ENCODE peak calls at places on chromosomes 1 and 21, in six cellular contexts. A, Y, Q, D, I and V are unnamed samples.

GRCh38 chr1:41639332-41639936 is 155.0 kb upstream of the EDN2 start:
- DNase-seq in D (no peak), A (no peak), I (no peak), Y (no peak), Q (no peak), V (no peak)

GRCh38 chr1:180026556-180026955 is 71.9 kb downstream of the CEP350 start:
- DNase-seq in D (no peak), Q (no peak), A (no peak), Y (no peak), I (no peak), V (no peak)

GRCh38 chr1:55064071-55064581 is 24.8 kb downstream of the PCSK9 start:
- DNase-seq in Q (no peak), Y (no peak), A (no peak), I (no peak), D (no peak), V (no peak)

GRCh38 chr21:34794686-34795085 is 125.9 kb downstream of the CLIC6 start:
- DNase-seq in Y (no peak), Q (no peak), D (no peak), I (no peak), A (no peak), V (no peak)

GRCh38 chr1:39220900-39221870 is 16.7 kb downstream of the MACF1 start:
- DNase-seq in Q (no peak), Y (no peak), A (no peak), I (no peak), D (no peak), V (no peak)

GRCh38 chr1:149963358-149963757 is 26.7 kb upstream of the MTMR11 start:
- DNase-seq in Y (no peak), D (no peak), I (no peak), A (no peak), Q (no peak), V (no peak)

GRCh38 chr1:27099904-27100796 is 54.8 kb downstream of the SLC9A1 start:
- DNase-seq in I (no peak), D (no peak), Q (peak), A (peak), Y (peak), V (no peak)

GRCh38 chr1:188314557-188315137 is 1485.9 kb downstream of the PLA2G4A start:
- DNase-seq in D (no peak), A (no peak), I (no peak), Y (no peak), Q (no peak), V (no peak)

GRCh38 chr1:152153996-152154395 is 5.0 kb downstream of the RPTN start:
- DNase-seq in A (no peak), I (no peak), Q (no peak), Y (no peak), D (no peak), V (no peak)

GRCh38 chr21:33360871-33361602 is 36.3 kb downstream of the IFNAR1 start:
- DNase-seq in I (peak), Q (peak), Y (peak), A (peak), D (peak), V (peak)

GRCh38 chr21:33364830-33365229 is 38.4 kb upstream of the IFNGR2 start:
- DNase-seq in A (no peak), D (no peak), I (no peak), Y (no peak), Q (no peak), V (no peak)

GRCh38 chr21:33359446-33359845 is 34.7 kb downstream of the IFNAR1 start:
- DNase-seq in A (no peak), Q (no peak), Y (no peak), D (no peak), I (no peak), V (no peak)

GRCh38 chr21:33360281-33360680 is 35.5 kb downstream of the IFNAR1 start:
- DNase-seq in Q (no peak), A (no peak), D (no peak), Y (peak), I (no peak), V (no peak)

DNA sequence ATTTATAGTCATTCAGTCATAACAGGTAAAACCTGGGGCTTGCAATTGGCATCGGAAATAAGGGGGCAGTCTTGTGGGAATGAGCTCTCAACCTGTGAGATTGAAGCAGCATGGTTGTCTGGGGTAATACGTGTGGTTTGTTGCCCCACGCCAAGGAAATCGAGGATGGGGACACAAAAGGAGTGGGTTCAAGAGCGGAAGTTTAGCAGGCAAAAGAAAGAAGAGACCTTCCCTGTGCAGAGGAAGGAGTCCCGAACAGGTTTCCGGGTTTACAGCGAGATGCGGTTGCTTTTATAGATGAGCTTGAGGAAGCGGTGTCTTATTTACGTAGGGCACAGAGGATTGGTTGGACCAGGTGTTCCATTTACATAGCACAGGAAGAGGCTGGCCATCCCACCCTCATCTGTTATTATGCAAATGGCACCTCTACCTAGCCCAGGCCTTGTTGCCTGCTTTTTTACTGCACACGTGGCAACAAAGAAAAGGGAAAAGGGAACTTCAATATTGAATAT is 37.3 kb downstream of the IFNAR1 start:
- DNase-seq in D (no peak), A (no peak), Y (no peak), I (no peak), Q (no peak), V (no peak)
- TF ChIP-seq POLR2A in D (peak), A (peak), Y (no peak), I (peak), Q (no peak), V (peak)

GRCh38 chr1:1360511-1361169 is 2.3 kb upstream of the MXRA8 start:
- DNase-seq in Q (peak), A (peak), Y (peak), D (no peak), I (no peak), V (no peak)
- TF ChIP-seq POLR2A in Q (no peak), A (no peak), Y (no peak), D (no peak), I (no peak), V (no peak)

GRCh38 chr1:156497078-156497742 is 3.4 kb downstream of the MEF2D start:
- DNase-seq in I (no peak), Y (peak), D (no peak), Q (peak), A (no peak), V (no peak)

GRCh38 chr1:156499194-156499702 is 1.3 kb downstream of the MEF2D start:
- DNase-seq in Y (no peak), Q (no peak), D (no peak), I (no peak), A (no peak), V (peak)

GRCh38 chr1:156499703-156500577 is 635 bp downstream of the MEF2D start:
- DNase-seq in A (no peak), D (no peak), I (no peak), Y (peak), Q (peak), V (peak)

GRCh38 chr1:156497743-156498446 is 2.7 kb downstream of the MEF2D start:
- DNase-seq in Q (peak), Y (peak), I (no peak), D (no peak), A (no peak), V (peak)

DNA sequence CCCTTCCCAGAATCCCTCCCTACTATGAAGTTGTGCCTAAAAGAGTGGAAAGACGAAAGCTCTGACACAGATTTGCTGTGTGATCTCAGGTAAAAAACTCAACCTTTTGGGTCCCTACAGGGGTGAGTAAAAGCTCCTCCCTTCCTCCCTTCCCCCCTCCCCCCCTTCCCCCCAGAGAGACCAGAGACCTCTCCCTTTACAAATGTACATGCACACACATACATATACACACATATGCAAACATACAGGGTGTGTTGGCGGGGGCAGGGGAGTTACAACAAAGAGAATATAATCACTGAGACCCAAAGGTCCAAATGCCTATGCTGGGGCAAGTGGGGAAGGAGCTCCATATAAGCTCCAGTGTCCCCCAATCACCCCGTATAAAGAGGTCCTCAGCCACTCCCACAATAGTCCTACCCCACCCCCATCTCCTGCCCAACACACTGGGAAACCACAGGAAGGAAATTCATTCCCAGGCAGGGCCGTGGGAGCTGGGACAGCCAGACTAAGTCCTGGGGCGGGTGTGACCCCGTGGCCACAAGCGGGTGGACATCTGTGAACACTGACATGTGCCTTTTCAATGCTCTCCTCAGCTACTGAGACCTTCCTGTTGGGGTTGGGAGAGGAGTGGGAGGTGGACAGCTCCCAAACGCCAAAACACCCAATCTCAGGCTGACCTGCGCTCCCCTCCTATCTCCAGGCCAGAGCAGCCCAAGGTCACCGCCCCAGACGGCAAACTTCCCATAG is 2.0 kb downstream of the MEF2D start:
- DNase-seq in A (no peak), I (no peak), D (no peak), Q (peak), Y (peak), V (peak)
- TF ChIP-seq POLR2A in A (no peak), I (peak), D (no peak), Q (no peak), Y (peak), V (no peak)

GRCh38 chr1:234979316-234980223 is 149.1 kb downstream of the TOMM20 start:
- DNase-seq in A (no peak), D (no peak), Q (no peak), Y (no peak), I (peak), V (no peak)

GRCh38 chr1:234981758-234982157 is 146.9 kb downstream of the TOMM20 start:
- DNase-seq in D (no peak), A (no peak), Y (no peak), Q (no peak), I (no peak), V (no peak)

GRCh38 chr1:234978397-234979291 is 150.0 kb downstream of the TOMM20 start:
- DNase-seq in A (no peak), D (no peak), Y (peak), I (peak), Q (no peak), V (peak)

GRCh38 chr1:234980224-234980656 is 148.4 kb downstream of the TOMM20 start:
- DNase-seq in I (no peak), A (no peak), D (no peak), Y (no peak), Q (no peak), V (no peak)

DNA sequence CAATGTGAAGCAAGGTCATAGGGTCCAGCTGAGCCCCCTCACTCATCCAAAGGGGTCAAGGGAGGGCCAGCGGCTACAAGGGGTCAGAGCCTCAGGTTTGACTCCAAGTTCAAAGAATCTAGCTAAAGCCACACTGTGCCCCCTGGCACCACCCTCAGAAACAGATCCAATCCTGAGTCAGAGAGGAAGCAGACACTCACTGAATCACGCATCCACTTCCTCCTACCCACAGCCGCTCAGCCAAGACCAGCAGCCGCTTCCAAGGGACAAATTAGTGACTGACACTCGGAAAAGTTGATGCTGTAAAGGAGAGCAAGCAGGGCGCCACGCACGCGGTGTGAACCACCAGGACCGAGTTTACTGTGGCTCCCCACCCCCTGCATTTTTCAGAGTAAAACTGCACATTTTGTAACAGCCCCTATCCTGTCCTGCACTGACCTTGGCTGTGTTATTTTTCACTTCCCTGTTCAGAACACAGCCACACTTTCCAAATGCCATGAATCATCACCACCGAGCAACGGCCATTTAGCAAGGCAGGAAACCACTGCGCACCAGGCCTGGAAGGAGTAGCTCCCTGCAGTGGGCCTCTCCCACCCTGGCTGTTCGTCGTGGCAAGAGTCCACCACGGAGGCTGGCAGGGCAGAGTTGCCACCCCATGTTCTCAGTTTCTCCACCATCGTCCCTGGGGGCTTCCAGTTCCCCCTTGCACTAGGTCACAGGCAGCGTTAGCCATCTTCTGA is 147.8 kb downstream of the TOMM20 start:
- DNase-seq in Q (peak), A (peak), D (no peak), I (peak), Y (peak), V (peak)
- TF ChIP-seq POLR2A in Q (peak), A (no peak), D (peak), I (peak), Y (no peak), V (peak)